ENCODE peak calls at places on chromosomes 12 and 14, in seven cellular contexts. O is stimulated activated CD4-positive, alpha-beta T cell treated with anti-CD3 and anti-CD28 coated beads, Interleukin-15, amount 100 ng/mL, for 1 hour; M is brain microvascular endothelial cell; I is brain pericyte; K is AG04449; B is transverse colon; Z is SK-N-SH. Q is an unnamed sample.

GRCh38 chr14:47715330-47715729 is 39.9 kb upstream of the MDGA2 start:
- DNase-seq in O (no peak), M (peak; percentile 57), I (no peak), K (no peak), B (no peak), Z (no peak), Q (no peak)

GRCh38 chr12:53071591-53072551 is 7.3 kb downstream of the SPRYD3 start:
- DNase-seq in O (no peak), M (no peak), I (no peak), K (no peak), B (peak; percentile 60), Z (peak; percentile 82), Q (no peak)

GRCh38 chr12:54419088-54419887 is at the start of gene ITGA5:
- DNase-seq in O (no peak), M (peak; percentile 53), I (no peak), K (no peak), B (peak; percentile 73), Z (peak; percentile 58), Q (peak; percentile 67)

GRCh38 chr14:19775587-19775986 is 2.3 kb downstream of the OR4M1 start:
- DNase-seq in O (no peak), M (no peak), I (no peak), K (no peak), B (no peak), Z (no peak), Q (no peak)

GRCh38 chr14:43541356-43541755 is 965.7 kb downstream of the FSCB start:
- DNase-seq in O (no peak), M (no peak), I (no peak), K (no peak), B (no peak), Z (no peak), Q (no peak)

GRCh38 chr12:95385646-95386045 is 88.3 kb upstream of the METAP2 start:
- DNase-seq in O (no peak), M (no peak), I (no peak), K (no peak), B (no peak), Z (no peak), Q (no peak)

GRCh38 chr12:41466762-41467270 is 278.7 kb downstream of the PDZRN4 start:
- DNase-seq in O (no peak), M (no peak), I (no peak), K (no peak), B (no peak), Z (no peak), Q (no peak)

GRCh38 chr14:42057176-42057575 is 450.5 kb downstream of the LRFN5 start:
- DNase-seq in O (no peak), M (no peak), I (no peak), K (no peak), B (no peak), Z (no peak), Q (no peak)

GRCh38 chr12:47735649-47736048 is 10.4 kb upstream of the ENDOU start:
- DNase-seq in O (no peak), M (no peak), I (no peak), K (no peak), B (no peak), Z (no peak), Q (peak; percentile 48)

Q was measured in bronchial epithelial cell.